ENCODE peak calls at places on chromosomes 3 and 15, in five cellular contexts. F is fibroblast of the aortic adventitia, A is MM.1S, Z is dorsolateral prefrontal cortex, Q is fibroblast of pulmonary artery. G is an unnamed sample.

GRCh38 chr3:124395165-124395564 is 335.1 kb upstream of the UMPS start:
- DNase-seq in Z (no peak), A (peak), F (no peak), Q (no peak), G (no peak)

GRCh38 chr3:71543371-71544016 is 40.0 kb downstream of the FOXP1 start:
- DNase-seq in Q (no peak), A (no peak), Z (no peak), F (no peak), G (no peak)

GRCh38 chr3:190696777-190697501 is 165.6 kb downstream of the GMNC start:
- DNase-seq in F (peak), A (peak), Q (peak), Z (no peak), G (no peak)

GRCh38 chr15:42163947-42164550 is 7.6 kb upstream of the PLA2G4F start:
- DNase-seq in Z (no peak), Q (no peak), F (no peak), A (no peak), G (no peak)

GRCh38 chr3:119978554-119979208 is 115.6 kb downstream of the GSK3B start:
- DNase-seq in A (no peak), Q (no peak), F (no peak), Z (no peak), G (no peak)

GRCh38 chr3:49841126-49841525 is 15.2 kb downstream of the TRAIP start:
- DNase-seq in A (no peak), Z (no peak), Q (peak), F (peak), G (no peak)

GRCh38 chr15:60062826-60063225 is 58.7 kb downstream of the FOXB1 start:
- DNase-seq in Q (peak), F (peak), Z (no peak), A (no peak), G (no peak)

GRCh38 chr3:113660901-113661300 is 35.5 kb downstream of the USF3 start:
- DNase-seq in A (no peak), Q (no peak), F (no peak), Z (no peak), G (no peak)

GRCh38 chr15:26773485-26773877 is 615 bp upstream of the GABRB3 start:
- DNase-seq in F (no peak), Z (no peak), A (no peak), Q (no peak), G (peak)

GRCh38 chr3:195153653-195154052 is 117.3 kb downstream of the XXYLT1 start:
- DNase-seq in F (peak), Z (no peak), A (no peak), Q (no peak), G (no peak)

GRCh38 chr15:100981086-100981485 is 61.9 kb downstream of the LRRK1 start:
- DNase-seq in Z (no peak), Q (no peak), A (no peak), F (no peak), G (no peak)

GRCh38 chr3:169699070-169699469 is 35.6 kb upstream of the MECOM start:
- DNase-seq in Z (no peak), F (peak), A (no peak), Q (peak), G (no peak)
- TF ChIP-seq CTCF in Z (no peak), F (no peak), A (no peak), Q (no peak), G (no peak)

GRCh38 chr3:42001777-42002176 is 39.9 kb upstream of the ULK4 start:
- DNase-seq in F (no peak), Z (no peak), A (no peak), Q (no peak), G (no peak)

GRCh38 chr3:42002790-42003189 is 40.9 kb upstream of the ULK4 start:
- DNase-seq in A (no peak), F (no peak), Q (no peak), Z (no peak), G (no peak)

DNA sequence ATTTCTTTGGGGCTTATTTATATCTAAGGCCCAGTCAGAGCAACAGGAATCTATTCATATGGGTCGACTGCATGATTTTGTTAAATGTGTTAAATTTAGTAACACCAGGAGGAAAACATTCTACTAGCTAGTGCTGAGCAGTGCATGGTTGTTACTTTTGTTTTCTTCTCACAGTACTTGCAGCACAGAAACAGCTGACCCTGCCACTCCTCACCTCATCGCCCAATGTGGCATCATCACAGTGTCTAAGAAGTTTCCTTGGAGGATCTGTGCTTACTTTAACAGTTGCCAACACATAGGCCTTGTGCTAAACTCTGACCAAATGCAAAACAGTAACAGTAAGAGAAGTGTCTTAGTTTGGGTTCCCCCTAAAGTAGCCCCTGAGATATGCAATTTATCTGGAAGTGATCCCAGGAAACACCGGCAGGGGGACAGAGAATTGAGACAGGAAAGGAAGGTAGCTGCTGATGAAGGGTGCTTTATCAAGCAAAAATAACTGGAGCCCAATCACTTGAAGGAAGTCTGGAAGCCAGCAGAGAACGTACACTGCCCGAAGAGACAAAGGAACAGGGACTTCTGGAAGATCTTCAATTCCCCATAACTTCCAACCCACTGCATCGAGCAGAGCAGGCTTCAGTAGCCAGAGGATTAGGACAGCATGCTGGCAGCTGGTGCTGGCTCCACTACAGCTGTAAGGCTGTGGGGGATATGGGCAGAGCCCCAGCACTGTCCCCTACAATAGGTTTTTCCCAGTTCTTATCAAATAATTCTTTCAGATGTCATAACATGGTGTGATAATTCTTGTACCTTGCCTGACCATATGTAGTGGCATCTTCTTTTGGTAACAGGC is 36.0 kb upstream of the ULK4 start:
- DNase-seq in Z (no peak), F (peak), Q (peak), A (peak), G (no peak)
- TF ChIP-seq CTCF in Z (no peak), F (peak), Q (peak), A (peak), G (no peak)

DNA sequence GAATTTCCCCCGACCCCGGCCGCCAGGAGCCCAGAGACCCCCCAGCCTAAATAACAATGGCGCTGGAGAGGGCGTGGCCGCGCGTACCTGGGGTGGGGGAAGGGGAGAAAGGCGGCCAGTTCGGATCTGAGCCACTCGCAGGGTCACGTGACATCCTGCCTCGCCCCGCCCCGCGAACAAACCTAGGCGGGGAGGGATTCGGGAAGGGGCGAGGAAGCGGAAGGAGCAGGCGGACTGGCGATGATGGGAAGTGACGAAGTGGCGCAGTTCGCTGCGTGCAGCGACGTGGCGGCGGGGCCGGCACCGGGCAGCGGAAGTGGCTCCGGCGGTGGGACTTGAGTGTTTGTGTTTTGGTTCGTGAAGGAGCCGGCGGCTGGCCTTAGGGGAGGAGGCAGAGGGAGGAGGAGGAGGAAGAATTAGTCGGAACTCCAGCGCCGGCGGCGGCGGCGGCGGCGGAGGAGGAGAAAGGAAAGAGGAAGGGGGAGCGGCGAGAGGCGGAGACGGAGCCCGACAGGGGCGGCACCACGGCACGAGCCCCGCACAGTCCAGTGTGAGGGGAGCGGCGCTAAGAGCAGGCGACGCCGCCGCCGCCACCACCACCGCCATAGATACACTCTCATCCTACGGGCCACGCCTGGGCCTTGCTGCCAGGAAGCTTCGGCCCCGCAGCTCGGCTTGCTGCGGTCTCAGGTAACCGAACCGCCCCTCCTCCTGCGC is at the start of gene RAB5A:
- DNase-seq in Z (peak), A (peak), F (peak), Q (peak), G (peak)
- TF ChIP-seq CTCF in Z (peak), A (no peak), F (no peak), Q (no peak), G (no peak)

DNA sequence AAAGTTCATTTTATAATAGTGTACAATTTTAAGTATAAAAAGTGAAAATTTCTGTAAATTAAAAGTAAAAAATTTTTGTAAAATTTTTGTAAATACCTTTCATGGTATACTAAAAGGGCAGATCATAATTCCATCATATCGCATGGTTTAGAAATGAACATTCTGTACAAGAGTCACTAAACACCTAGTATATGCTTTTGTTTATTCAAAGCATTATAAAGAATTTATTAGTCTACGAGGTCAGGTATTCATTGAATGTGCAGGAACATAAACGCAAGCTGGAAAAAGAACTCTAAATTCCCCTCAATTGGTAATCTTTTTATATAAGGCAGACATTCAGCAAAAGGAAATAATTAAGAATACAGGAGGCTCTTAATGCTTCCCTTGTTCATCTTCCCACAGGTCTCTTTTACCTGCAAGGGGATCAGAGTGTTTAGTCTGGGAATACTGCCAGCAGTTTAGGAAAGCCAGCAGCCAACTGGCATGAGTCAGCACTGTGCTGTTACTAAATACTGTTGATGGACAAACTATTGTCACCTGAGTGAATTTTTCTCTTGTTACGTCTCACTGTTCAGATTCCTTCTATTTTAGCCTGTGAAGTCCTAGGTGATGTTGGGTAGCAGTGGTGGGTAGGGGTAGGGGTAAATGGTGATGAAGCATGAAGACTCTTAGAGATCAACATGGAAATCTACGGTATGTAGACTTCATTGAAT is 70.1 kb downstream of the UQCC5 start:
- DNase-seq in Q (peak), F (peak), Z (no peak), A (no peak), G (no peak)
- TF ChIP-seq CTCF in Q (no peak), F (no peak), Z (no peak), A (no peak), G (no peak)

GRCh38 chr3:9915252-9916141 is 1.4 kb upstream of the IL17RC start:
- DNase-seq in A (peak), Z (peak), Q (peak), F (peak), G (no peak)
- TF ChIP-seq CTCF in A (no peak), Z (peak), Q (peak), F (peak), G (peak)

GRCh38 chr15:88803241-88803919 is at the start of gene ACAN:
- DNase-seq in F (no peak), A (no peak), Q (no peak), Z (no peak), G (no peak)

GRCh38 chr15:88803920-88804247 is 648 bp downstream of the ACAN start:
- DNase-seq in Z (no peak), Q (no peak), F (no peak), A (no peak), G (no peak)

GRCh38 chr15:88802991-88803240 is 320 bp upstream of the ACAN start:
- DNase-seq in Q (no peak), F (no peak), Z (no peak), A (no peak), G (no peak)

GRCh38 chr15:88805031-88805780 is 2.0 kb downstream of the ACAN start:
- DNase-seq in A (peak), Q (no peak), Z (no peak), F (no peak), G (no peak)

GRCh38 chr15:88804257-88804656 is 1.0 kb downstream of the ACAN start:
- DNase-seq in Q (no peak), Z (no peak), F (no peak), A (no peak), G (no peak)
- TF ChIP-seq CTCF in Q (no peak), Z (no peak), F (no peak), A (no peak), G (no peak)

G was measured in GM10248.